ENCODE peak calls at places on chromosomes 13 and 19, in five cellular contexts. R, V, U, N and I are unnamed samples.

GRCh38 chr19:14073925-14074838 is 1.6 kb downstream of the MISP3 start:
- DNase-seq in R (peak), N (no peak), U (no peak), V (no peak), I (peak)

GRCh38 chr19:1644070-1644469 is 8.3 kb downstream of the TCF3 start:
- DNase-seq in R (no peak), V (no peak), U (no peak), N (no peak), I (no peak)

GRCh38 chr13:98847780-98848179 is 95.3 kb upstream of the SLC15A1 start:
- DNase-seq in N (no peak), R (no peak), U (peak), V (no peak), I (no peak)

GRCh38 chr19:16064209-16064889 is 11.9 kb upstream of the TPM4 start:
- DNase-seq in V (no peak), R (no peak), U (no peak), N (no peak), I (no peak)

GRCh38 chr13:30968734-30969335 is 36.4 kb downstream of the TEX26 start:
- DNase-seq in U (peak), R (no peak), N (no peak), V (no peak), I (no peak)

GRCh38 chr19:51948979-51949378 is 21.7 kb downstream of the ZNF613 start:
- DNase-seq in V (peak), U (peak), N (no peak), R (no peak), I (peak)

GRCh38 chr13:79429309-79429708 is 23.3 kb upstream of the RBM26 start:
- DNase-seq in N (no peak), R (no peak), V (no peak), U (no peak), I (no peak)

GRCh38 chr13:32021785-32022184 is 9.8 kb upstream of the FRY start:
- DNase-seq in U (no peak), R (no peak), V (no peak), N (no peak), I (no peak)

GRCh38 chr19:53959176-53959757 is 3.5 kb upstream of the CACNG8 start:
- DNase-seq in R (no peak), U (no peak), N (no peak), V (no peak), I (no peak)

GRCh38 chr13:113842336-113843062 is 21.4 kb downstream of the GAS6 start:
- DNase-seq in N (no peak), V (no peak), R (no peak), U (no peak), I (no peak)

GRCh38 chr19:24140099-24140498 is 53.1 kb downstream of the ZNF254 start:
- DNase-seq in N (peak), U (peak), V (no peak), R (no peak), I (peak)

GRCh38 chr19:38555200-38555599 is 62.6 kb downstream of the MAP4K1 start:
- DNase-seq in U (no peak), V (no peak), N (no peak), R (no peak), I (no peak)

GRCh38 chr13:48304132-48304876 is 753 bp downstream of the RB1 start:
- DNase-seq in V (no peak), R (peak), N (peak), U (peak), I (peak)

GRCh38 chr19:39970424-39970673 is 616 bp upstream of the PSMC4 start:
- DNase-seq in R (no peak), V (no peak), N (no peak), U (no peak), I (no peak)

GRCh38 chr19:13717194-13717643 is 47.1 kb upstream of the MRI1 start:
- DNase-seq in N (no peak), U (no peak), V (no peak), R (no peak), I (peak)

GRCh38 chr19:18418725-18419194 is 438 bp upstream of the SSBP4 start:
- DNase-seq in R (no peak), N (no peak), V (no peak), U (no peak), I (no peak)

GRCh38 chr13:110756268-110756667 is 42.8 kb downstream of the ING1 start:
- DNase-seq in R (no peak), V (peak), U (peak), N (no peak), I (peak)

GRCh38 chr19:1862424-1863307 is 713 bp downstream of the KLF16 start:
- DNase-seq in R (no peak), U (peak), N (no peak), V (no peak), I (peak)

DNA sequence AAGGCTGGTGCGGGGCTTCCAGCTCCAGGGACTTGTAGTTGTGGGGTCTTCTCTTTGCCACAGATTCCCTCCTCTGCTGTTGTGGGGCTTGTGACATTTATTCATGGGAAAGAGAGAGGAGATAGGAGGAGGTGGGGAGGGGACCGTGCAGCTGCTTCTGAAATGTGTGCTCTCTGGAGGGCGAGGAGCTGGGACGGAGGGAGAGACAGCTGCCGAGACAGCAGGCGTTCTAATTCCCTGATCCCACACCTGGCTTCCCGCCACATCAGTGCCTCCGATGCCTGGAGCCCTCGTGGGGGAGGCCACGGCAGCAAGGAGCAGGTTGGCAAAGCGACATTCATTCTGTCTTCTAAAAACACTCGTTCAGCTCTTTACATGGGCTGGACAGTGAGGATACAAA is 164.4 kb downstream of the USP12 start:
- DNase-seq in U (no peak), V (peak), N (no peak), R (no peak), I (no peak)
- H3K4me3 ChIP-seq in U (no peak), V (peak), N (peak), R (peak), I (peak)

GRCh38 chr19:11140896-11141295 is 14.7 kb downstream of the SPC24 start:
- DNase-seq in V (no peak), U (no peak), N (no peak), R (no peak), I (no peak)

GRCh38 chr19:11136400-11137101 is 19.0 kb downstream of the SPC24 start:
- DNase-seq in R (no peak), U (no peak), V (no peak), N (no peak), I (no peak)

GRCh38 chr19:11141937-11142527 is 13.6 kb downstream of the SPC24 start:
- DNase-seq in R (no peak), N (no peak), U (no peak), V (no peak), I (no peak)

GRCh38 chr19:11138659-11139526 is 16.7 kb downstream of the SPC24 start:
- DNase-seq in R (peak), V (peak), U (peak), N (no peak), I (peak)

GRCh38 chr19:11137542-11138384 is 17.8 kb downstream of the SPC24 start:
- DNase-seq in V (peak), N (peak), U (peak), R (peak), I (peak)
- TF ChIP-seq CTCF in V (peak), N (peak), U (peak), R (peak), I (peak)

GRCh38 chr13:106491463-106491862 is 44.0 kb downstream of the EFNB2 start:
- DNase-seq in U (no peak), R (no peak), N (no peak), V (no peak), I (no peak)

GRCh38 chr13:106490887-106491321 is 44.6 kb downstream of the EFNB2 start:
- DNase-seq in N (no peak), R (no peak), U (no peak), V (no peak), I (no peak)

GRCh38 chr13:106492576-106493323 is 42.7 kb downstream of the EFNB2 start:
- DNase-seq in V (no peak), N (no peak), R (no peak), U (no peak), I (no peak)

GRCh38 chr13:106493569-106493968 is 41.9 kb downstream of the EFNB2 start:
- DNase-seq in V (no peak), N (no peak), R (peak), U (no peak), I (no peak)

GRCh38 chr13:106491928-106492327 is 43.5 kb downstream of the EFNB2 start:
- DNase-seq in N (no peak), U (no peak), V (no peak), R (no peak), I (no peak)
- H3K4me3 ChIP-seq in N (no peak), U (no peak), V (no peak), R (peak), I (no peak)

DNA sequence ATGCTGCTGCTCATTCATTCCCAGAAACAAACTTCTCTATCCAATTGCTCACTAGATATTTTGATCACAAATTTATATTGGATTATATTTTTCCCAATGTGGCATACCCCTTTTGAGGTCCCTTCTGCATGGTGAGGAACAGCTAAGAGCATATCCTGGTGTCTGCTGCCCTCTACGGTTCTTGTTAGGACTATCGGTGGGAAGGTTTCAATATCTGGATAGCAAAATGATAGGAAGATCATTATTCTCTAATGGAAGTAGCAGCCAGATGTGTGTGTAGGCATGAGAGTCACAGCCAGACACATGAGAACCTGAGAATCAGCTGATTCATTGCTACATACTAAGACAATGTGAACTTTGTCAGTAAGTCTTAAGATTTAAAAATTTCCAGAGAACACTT is 1422.4 kb upstream of the MIR17HG start:
- DNase-seq in R (no peak), V (peak), N (no peak), U (peak), I (no peak)
- TF ChIP-seq CTCF in R (no peak), V (peak), N (no peak), U (peak), I (no peak)

DNA sequence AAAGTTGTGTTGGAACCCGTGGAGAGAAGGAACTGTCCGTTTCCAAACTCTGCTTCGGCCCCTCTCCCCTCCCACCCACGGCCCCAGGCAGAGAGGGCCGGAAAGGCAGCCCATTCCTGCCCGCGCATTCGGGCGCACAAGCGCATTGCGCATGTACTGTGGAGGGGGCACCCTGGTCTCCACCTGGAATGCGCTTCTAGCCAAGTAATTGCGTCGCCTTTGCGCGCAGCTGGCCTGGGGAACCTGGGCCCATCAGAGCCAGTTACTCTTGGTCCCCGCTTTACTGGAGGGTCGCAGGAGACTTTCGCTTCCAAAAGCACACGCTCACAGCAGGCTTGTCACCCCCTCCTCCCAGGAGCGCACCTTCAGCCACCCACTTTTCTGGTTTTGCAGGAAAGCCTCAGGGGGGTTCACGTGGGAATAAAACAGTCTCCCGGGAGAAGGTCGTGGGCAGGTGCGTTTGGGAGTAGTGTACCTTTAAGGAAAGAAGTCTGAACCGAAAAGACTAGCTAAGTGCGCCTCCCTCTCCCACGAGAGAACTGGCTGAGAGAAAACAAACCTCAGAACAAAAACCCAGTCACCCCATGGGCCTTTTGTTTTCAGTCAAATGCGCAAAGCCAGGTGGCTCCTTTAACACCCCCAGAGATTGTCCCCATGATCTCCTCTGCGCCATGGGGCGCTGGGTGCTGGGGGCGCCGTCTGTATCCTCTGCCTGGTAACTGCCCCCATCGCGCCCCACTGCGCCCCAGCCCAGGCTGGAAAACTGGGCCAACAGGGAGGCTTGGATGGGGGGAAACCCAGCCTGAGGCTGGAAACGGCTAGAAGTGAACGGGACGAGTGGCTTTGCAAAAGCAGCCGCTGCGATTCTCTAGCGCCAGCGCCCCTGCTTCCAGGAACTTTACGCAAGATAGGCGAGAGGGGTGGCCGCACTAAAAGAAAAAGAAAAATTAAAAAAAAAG is 28.5 kb downstream of the GSX1 start:
- DNase-seq in V (no peak), R (no peak), N (no peak), U (no peak), I (no peak)
- H3K4me3 ChIP-seq in V (no peak), R (no peak), N (no peak), U (no peak), I (no peak)

GRCh38 chr19:49114630-49115363 is 627 bp downstream of the LIN7B start:
- DNase-seq in U (peak), R (peak), V (peak), N (no peak), I (peak)

GRCh38 chr19:49116544-49116943 is 2.4 kb downstream of the LIN7B start:
- DNase-seq in U (no peak), N (no peak), R (peak), V (no peak), I (no peak)

GRCh38 chr19:49111218-49111998 is 2.8 kb upstream of the LIN7B start:
- DNase-seq in R (no peak), U (no peak), N (no peak), V (no peak), I (no peak)

GRCh38 chr19:49110567-49110966 is 3.6 kb upstream of the LIN7B start:
- DNase-seq in V (no peak), U (peak), R (no peak), N (no peak), I (peak)

GRCh38 chr19:49113762-49114629 is at the start of gene LIN7B:
- DNase-seq in N (no peak), U (peak), R (no peak), V (peak), I (peak)
- TF ChIP-seq CTCF in N (no peak), U (no peak), R (peak), V (peak), I (peak)